ENCODE peak calls at places on chromosomes 16 and 17, in eight cellular contexts. One of them, this sample, is unnamed.

GRCh38 chr16:67201411-67202345 is 2.7 kb downstream of the ELMO3 start:
- DNase-seq in CD14-positive monocyte: no peak
- DNase-seq in brain microvascular endothelial cell: no peak
- DNase-seq in lung: no peak
- DNase-seq in astrocyte of the cerebellum: no peak
- DNase-seq in RWPE1: no peak
- DNase-seq in fibroblast of the aortic adventitia: no peak
- DNase-seq in retinal pigment epithelial cell: no peak
- DNase-seq in this sample: no peak

GRCh38 chr17:45255358-45255757 is 6.5 kb downstream of the SPATA32 start:
- DNase-seq in CD14-positive monocyte: no peak
- DNase-seq in brain microvascular endothelial cell: no peak
- DNase-seq in lung: no peak
- DNase-seq in astrocyte of the cerebellum: no peak
- DNase-seq in RWPE1: no peak
- DNase-seq in fibroblast of the aortic adventitia: no peak
- DNase-seq in retinal pigment epithelial cell: no peak
- DNase-seq in this sample: no peak

GRCh38 chr16:17276610-17277009 is 194.2 kb downstream of the XYLT1 start:
- DNase-seq in CD14-positive monocyte: no peak
- DNase-seq in brain microvascular endothelial cell: no peak
- DNase-seq in lung: no peak
- DNase-seq in astrocyte of the cerebellum: no peak
- DNase-seq in RWPE1: no peak
- DNase-seq in fibroblast of the aortic adventitia: no peak
- DNase-seq in retinal pigment epithelial cell: no peak
- DNase-seq in this sample: no peak

GRCh38 chr16:8887952-8888560 is 5.9 kb downstream of the LITAFD start:
- DNase-seq in CD14-positive monocyte: no peak
- DNase-seq in brain microvascular endothelial cell: peak
- DNase-seq in lung: no peak
- DNase-seq in astrocyte of the cerebellum: no peak
- DNase-seq in RWPE1: no peak
- DNase-seq in fibroblast of the aortic adventitia: peak
- DNase-seq in retinal pigment epithelial cell: no peak
- DNase-seq in this sample: no peak

GRCh38 chr16:51393381-51394005 is 242.4 kb upstream of the SALL1 start:
- DNase-seq in CD14-positive monocyte: no peak
- DNase-seq in brain microvascular endothelial cell: peak
- DNase-seq in lung: no peak
- DNase-seq in astrocyte of the cerebellum: no peak
- DNase-seq in RWPE1: no peak
- DNase-seq in fibroblast of the aortic adventitia: peak
- DNase-seq in retinal pigment epithelial cell: no peak
- DNase-seq in this sample: no peak

GRCh38 chr17:76670020-76670707 is 26.6 kb upstream of the ST6GALNAC1 start:
- DNase-seq in CD14-positive monocyte: no peak
- DNase-seq in brain microvascular endothelial cell: no peak
- DNase-seq in lung: peak
- DNase-seq in astrocyte of the cerebellum: no peak
- DNase-seq in RWPE1: no peak
- DNase-seq in fibroblast of the aortic adventitia: no peak
- DNase-seq in retinal pigment epithelial cell: no peak
- DNase-seq in this sample: no peak

GRCh38 chr17:79940381-79941087 is 95.1 kb downstream of the TBC1D16 start:
- DNase-seq in CD14-positive monocyte: no peak
- DNase-seq in brain microvascular endothelial cell: no peak
- DNase-seq in lung: no peak
- DNase-seq in astrocyte of the cerebellum: no peak
- DNase-seq in RWPE1: no peak
- DNase-seq in fibroblast of the aortic adventitia: no peak
- DNase-seq in retinal pigment epithelial cell: no peak
- DNase-seq in this sample: peak

GRCh38 chr16:75044800-75045361 is 46.1 kb downstream of the ZNRF1 start:
- DNase-seq in CD14-positive monocyte: no peak
- DNase-seq in brain microvascular endothelial cell: no peak
- DNase-seq in lung: peak
- DNase-seq in astrocyte of the cerebellum: no peak
- DNase-seq in RWPE1: no peak
- DNase-seq in fibroblast of the aortic adventitia: peak
- DNase-seq in retinal pigment epithelial cell: peak
- DNase-seq in this sample: peak

GRCh38 chr16:85534536-85535351 is 78.4 kb upstream of the GSE1 start:
- DNase-seq in CD14-positive monocyte: no peak
- DNase-seq in brain microvascular endothelial cell: no peak
- DNase-seq in lung: no peak
- DNase-seq in astrocyte of the cerebellum: no peak
- DNase-seq in RWPE1: no peak
- DNase-seq in fibroblast of the aortic adventitia: no peak
- DNase-seq in retinal pigment epithelial cell: no peak
- DNase-seq in this sample: no peak

GRCh38 chr17:73165616-73166404 is 1.0 kb downstream of the SSTR2 start:
- DNase-seq in CD14-positive monocyte: no peak
- DNase-seq in brain microvascular endothelial cell: no peak
- DNase-seq in lung: no peak
- DNase-seq in astrocyte of the cerebellum: no peak
- DNase-seq in RWPE1: no peak
- DNase-seq in fibroblast of the aortic adventitia: peak
- DNase-seq in retinal pigment epithelial cell: no peak
- DNase-seq in this sample: no peak

GRCh38 chr16:57739756-57740422 is 4.3 kb downstream of the KATNB1 start:
- DNase-seq in CD14-positive monocyte: no peak
- DNase-seq in brain microvascular endothelial cell: no peak
- DNase-seq in lung: no peak
- DNase-seq in astrocyte of the cerebellum: no peak
- DNase-seq in RWPE1: no peak
- DNase-seq in fibroblast of the aortic adventitia: no peak
- DNase-seq in retinal pigment epithelial cell: no peak
- DNase-seq in this sample: no peak

GRCh38 chr17:44933824-44934744 is 13.5 kb downstream of the KIF18B start:
- DNase-seq in CD14-positive monocyte: no peak
- DNase-seq in brain microvascular endothelial cell: no peak
- DNase-seq in lung: no peak
- DNase-seq in astrocyte of the cerebellum: no peak
- DNase-seq in RWPE1: no peak
- DNase-seq in fibroblast of the aortic adventitia: no peak
- DNase-seq in retinal pigment epithelial cell: no peak
- DNase-seq in this sample: no peak

GRCh38 chr17:19244357-19244756 is 7.2 kb downstream of the EPN2 start:
- DNase-seq in CD14-positive monocyte: no peak
- DNase-seq in brain microvascular endothelial cell: no peak
- DNase-seq in lung: no peak
- DNase-seq in astrocyte of the cerebellum: no peak
- DNase-seq in RWPE1: no peak
- DNase-seq in fibroblast of the aortic adventitia: no peak
- DNase-seq in retinal pigment epithelial cell: no peak
- DNase-seq in this sample: no peak

GRCh38 chr17:70945386-70945785 is 776.1 kb downstream of the KCNJ2 start:
- DNase-seq in CD14-positive monocyte: no peak
- DNase-seq in brain microvascular endothelial cell: no peak
- DNase-seq in lung: no peak
- DNase-seq in astrocyte of the cerebellum: no peak
- DNase-seq in RWPE1: no peak
- DNase-seq in fibroblast of the aortic adventitia: no peak
- DNase-seq in retinal pigment epithelial cell: no peak
- DNase-seq in this sample: no peak

GRCh38 chr16:69833357-69833781 is 71.2 kb downstream of the WWP2 start:
- DNase-seq in CD14-positive monocyte: no peak
- DNase-seq in brain microvascular endothelial cell: peak
- DNase-seq in lung: no peak
- DNase-seq in astrocyte of the cerebellum: no peak
- DNase-seq in RWPE1: no peak
- DNase-seq in fibroblast of the aortic adventitia: peak
- DNase-seq in retinal pigment epithelial cell: no peak
- DNase-seq in this sample: no peak

GRCh38 chr16:23182675-23183485 is at the start of gene SCNN1G:
- DNase-seq in CD14-positive monocyte: no peak
- DNase-seq in brain microvascular endothelial cell: no peak
- DNase-seq in lung: peak
- DNase-seq in astrocyte of the cerebellum: no peak
- DNase-seq in RWPE1: peak
- DNase-seq in fibroblast of the aortic adventitia: no peak
- DNase-seq in retinal pigment epithelial cell: no peak
- DNase-seq in this sample: no peak

GRCh38 chr17:18981642-18982424 is 22.7 kb downstream of the FAM83G start:
- DNase-seq in CD14-positive monocyte: no peak
- DNase-seq in brain microvascular endothelial cell: peak
- DNase-seq in lung: no peak
- DNase-seq in astrocyte of the cerebellum: peak
- DNase-seq in RWPE1: no peak
- DNase-seq in fibroblast of the aortic adventitia: peak
- DNase-seq in retinal pigment epithelial cell: peak
- DNase-seq in this sample: no peak

GRCh38 chr17:6868579-6868978 is 37.0 kb upstream of the TEKT1 start:
- DNase-seq in CD14-positive monocyte: no peak
- DNase-seq in brain microvascular endothelial cell: no peak
- DNase-seq in lung: no peak
- DNase-seq in astrocyte of the cerebellum: no peak
- DNase-seq in RWPE1: peak
- DNase-seq in fibroblast of the aortic adventitia: no peak
- DNase-seq in retinal pigment epithelial cell: no peak
- DNase-seq in this sample: no peak

GRCh38 chr17:32239457-32239856 is 26.2 kb upstream of the RHBDL3 start:
- DNase-seq in CD14-positive monocyte: no peak
- DNase-seq in brain microvascular endothelial cell: no peak
- DNase-seq in lung: no peak
- DNase-seq in astrocyte of the cerebellum: no peak
- DNase-seq in RWPE1: no peak
- DNase-seq in fibroblast of the aortic adventitia: no peak
- DNase-seq in retinal pigment epithelial cell: no peak
- DNase-seq in this sample: no peak

GRCh38 chr17:77881545-77881944 is 77.0 kb upstream of the TNRC6C start:
- DNase-seq in CD14-positive monocyte: peak
- DNase-seq in brain microvascular endothelial cell: peak
- DNase-seq in lung: peak
- DNase-seq in astrocyte of the cerebellum: peak
- DNase-seq in RWPE1: no peak
- DNase-seq in fibroblast of the aortic adventitia: peak
- DNase-seq in retinal pigment epithelial cell: no peak
- DNase-seq in this sample: no peak

GRCh38 chr16:82694239-82694874 is 67.6 kb downstream of the CDH13 start:
- DNase-seq in CD14-positive monocyte: no peak
- DNase-seq in brain microvascular endothelial cell: peak
- DNase-seq in lung: no peak
- DNase-seq in astrocyte of the cerebellum: no peak
- DNase-seq in RWPE1: peak
- DNase-seq in fibroblast of the aortic adventitia: peak
- DNase-seq in retinal pigment epithelial cell: no peak
- DNase-seq in this sample: no peak

GRCh38 chr17:77507116-77507885 is 366.5 kb downstream of the SEC14L1 start:
- DNase-seq in CD14-positive monocyte: peak
- DNase-seq in brain microvascular endothelial cell: no peak
- DNase-seq in lung: no peak
- DNase-seq in astrocyte of the cerebellum: no peak
- DNase-seq in RWPE1: peak
- DNase-seq in fibroblast of the aortic adventitia: no peak
- DNase-seq in retinal pigment epithelial cell: no peak
- DNase-seq in this sample: no peak

GRCh38 chr16:67537636-67538591 is 9.3 kb downstream of the RIPOR1 start:
- DNase-seq in CD14-positive monocyte: no peak
- DNase-seq in brain microvascular endothelial cell: no peak
- DNase-seq in lung: peak
- DNase-seq in astrocyte of the cerebellum: no peak
- DNase-seq in RWPE1: no peak
- DNase-seq in fibroblast of the aortic adventitia: no peak
- DNase-seq in retinal pigment epithelial cell: no peak
- DNase-seq in this sample: peak

GRCh38 chr16:87310610-87311009 is 6.6 kb downstream of the C16orf95 start:
- DNase-seq in CD14-positive monocyte: peak
- DNase-seq in brain microvascular endothelial cell: no peak
- DNase-seq in lung: no peak
- DNase-seq in astrocyte of the cerebellum: no peak
- DNase-seq in RWPE1: no peak
- DNase-seq in fibroblast of the aortic adventitia: no peak
- DNase-seq in retinal pigment epithelial cell: no peak
- DNase-seq in this sample: no peak

GRCh38 chr17:19311016-19311415 is 51.5 kb downstream of the B9D1 start:
- DNase-seq in CD14-positive monocyte: no peak
- DNase-seq in brain microvascular endothelial cell: no peak
- DNase-seq in lung: no peak
- DNase-seq in astrocyte of the cerebellum: no peak
- DNase-seq in RWPE1: no peak
- DNase-seq in fibroblast of the aortic adventitia: no peak
- DNase-seq in retinal pigment epithelial cell: no peak
- DNase-seq in this sample: no peak

GRCh38 chr17:75006653-75007052 is 5.8 kb upstream of the MRPL58 start:
- DNase-seq in CD14-positive monocyte: no peak
- DNase-seq in brain microvascular endothelial cell: no peak
- DNase-seq in lung: no peak
- DNase-seq in astrocyte of the cerebellum: no peak
- DNase-seq in RWPE1: no peak
- DNase-seq in fibroblast of the aortic adventitia: no peak
- DNase-seq in retinal pigment epithelial cell: no peak
- DNase-seq in this sample: no peak
- TF ChIP-seq CTCF in CD14-positive monocyte: no peak
- TF ChIP-seq CTCF in brain microvascular endothelial cell: no peak
- TF ChIP-seq CTCF in lung: no peak
- TF ChIP-seq CTCF in astrocyte of the cerebellum: no peak
- TF ChIP-seq CTCF in RWPE1: no peak
- TF ChIP-seq CTCF in fibroblast of the aortic adventitia: no peak
- TF ChIP-seq CTCF in retinal pigment epithelial cell: no peak
- TF ChIP-seq CTCF in this sample: no peak

GRCh38 chr17:57106107-57106835 is 21.2 kb downstream of the AKAP1 start:
- DNase-seq in CD14-positive monocyte: no peak
- DNase-seq in brain microvascular endothelial cell: no peak
- DNase-seq in lung: no peak
- DNase-seq in astrocyte of the cerebellum: no peak
- DNase-seq in RWPE1: no peak
- DNase-seq in fibroblast of the aortic adventitia: no peak
- DNase-seq in retinal pigment epithelial cell: no peak
- DNase-seq in this sample: no peak
- TF ChIP-seq CTCF in CD14-positive monocyte: no peak
- TF ChIP-seq CTCF in brain microvascular endothelial cell: peak
- TF ChIP-seq CTCF in lung: no peak
- TF ChIP-seq CTCF in astrocyte of the cerebellum: peak
- TF ChIP-seq CTCF in RWPE1: no peak
- TF ChIP-seq CTCF in fibroblast of the aortic adventitia: no peak
- TF ChIP-seq CTCF in retinal pigment epithelial cell: peak
- TF ChIP-seq CTCF in this sample: no peak

DNA sequence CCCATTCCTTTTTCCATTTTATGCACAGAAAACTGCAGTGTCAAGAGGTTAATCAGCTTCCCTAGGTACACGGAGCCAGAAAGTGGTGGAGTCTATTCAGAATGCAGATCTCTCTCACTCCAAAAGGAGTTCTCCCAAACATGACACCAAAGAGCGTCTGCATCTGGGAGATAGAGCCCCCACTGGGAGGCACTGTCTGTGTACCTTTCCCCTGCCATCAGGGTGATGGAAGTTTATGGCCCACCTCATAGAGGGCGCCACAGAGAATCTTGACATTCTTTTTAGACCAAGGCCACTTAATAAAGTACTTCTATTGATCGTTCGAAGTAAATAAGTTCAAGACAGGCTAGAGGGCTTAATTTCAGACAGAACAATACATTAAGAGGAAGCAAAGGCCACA is 493.7 kb upstream of the ERCC4 start:
- DNase-seq in CD14-positive monocyte: no peak
- DNase-seq in brain microvascular endothelial cell: no peak
- DNase-seq in lung: no peak
- DNase-seq in astrocyte of the cerebellum: no peak
- DNase-seq in RWPE1: no peak
- DNase-seq in fibroblast of the aortic adventitia: no peak
- DNase-seq in retinal pigment epithelial cell: no peak
- DNase-seq in this sample: no peak
- TF ChIP-seq CTCF in CD14-positive monocyte: no peak
- TF ChIP-seq CTCF in brain microvascular endothelial cell: peak
- TF ChIP-seq CTCF in lung: no peak
- TF ChIP-seq CTCF in astrocyte of the cerebellum: no peak
- TF ChIP-seq CTCF in RWPE1: no peak
- TF ChIP-seq CTCF in fibroblast of the aortic adventitia: no peak
- TF ChIP-seq CTCF in retinal pigment epithelial cell: no peak
- TF ChIP-seq CTCF in this sample: no peak

GRCh38 chr17:34562387-34562786 is 17.0 kb upstream of the TMEM132E start:
- DNase-seq in CD14-positive monocyte: no peak
- DNase-seq in brain microvascular endothelial cell: no peak
- DNase-seq in lung: no peak
- DNase-seq in astrocyte of the cerebellum: no peak
- DNase-seq in RWPE1: no peak
- DNase-seq in fibroblast of the aortic adventitia: no peak
- DNase-seq in retinal pigment epithelial cell: no peak
- DNase-seq in this sample: no peak
- TF ChIP-seq CTCF in CD14-positive monocyte: peak
- TF ChIP-seq CTCF in brain microvascular endothelial cell: peak
- TF ChIP-seq CTCF in lung: no peak
- TF ChIP-seq CTCF in astrocyte of the cerebellum: peak
- TF ChIP-seq CTCF in RWPE1: no peak
- TF ChIP-seq CTCF in fibroblast of the aortic adventitia: peak
- TF ChIP-seq CTCF in retinal pigment epithelial cell: peak
- TF ChIP-seq CTCF in this sample: no peak

This sample was measured in ovary.